ENCODE peak calls at places on chromosome 1, in four cellular contexts. Q, L, A and W are unnamed samples.

GRCh38 chr1:80047791-80048190 is 1041.3 kb upstream of the ADGRL4 start:
- DNase-seq in Q (no peak), L (no peak), A (no peak), W (no peak)

GRCh38 chr1:192524223-192524622 is 51.4 kb upstream of the RGS1 start:
- DNase-seq in Q (no peak), L (no peak), A (no peak), W (no peak)

GRCh38 chr1:19232526-19232851 is 18.8 kb downstream of the EMC1 start:
- DNase-seq in Q (no peak), L (no peak), A (no peak), W (peak; percentile 25)

GRCh38 chr1:2412773-2413494 is 570 bp upstream of the PEX10 start:
- DNase-seq in Q (no peak), L (peak; percentile 48), A (peak; percentile 53), W (peak; percentile 68)

GRCh38 chr1:182720465-182720864 is 36.1 kb upstream of the RGS8 start:
- DNase-seq in Q (no peak), L (no peak), A (no peak), W (no peak)

GRCh38 chr1:7299994-7300393 is 471.1 kb upstream of the VAMP3 start:
- DNase-seq in Q (no peak), L (peak; percentile 38), A (no peak), W (no peak)

GRCh38 chr1:201552941-201553341 is 14.0 kb downstream of the NAV1 start:
- DNase-seq in Q (no peak), L (no peak), A (no peak), W (no peak)

GRCh38 chr1:160101037-160101716 is 2.8 kb upstream of the IGSF8 start:
- DNase-seq in Q (no peak), L (peak; percentile 89), A (peak; percentile 86), W (peak; percentile 81)

GRCh38 chr1:74010206-74010605 is 187.8 kb downstream of the LRRIQ3 start:
- DNase-seq in Q (no peak), L (no peak), A (no peak), W (peak; percentile 16)

GRCh38 chr1:5338466-5338865 is 653.8 kb downstream of the NPHP4 start:
- DNase-seq in Q (no peak), L (no peak), A (no peak), W (no peak)

GRCh38 chr1:213327318-213327667 is 276.3 kb downstream of the RPS6KC1 start:
- DNase-seq in Q (no peak), L (no peak), A (no peak), W (no peak)

GRCh38 chr1:59691261-59691660 is 123.5 kb upstream of the HOOK1 start:
- DNase-seq in Q (no peak), L (no peak), A (no peak), W (no peak)

GRCh38 chr1:151372411-151372934 is at the start of gene SELENBP1:
- DNase-seq in Q (no peak), L (peak; percentile 48), A (peak; percentile 84), W (peak; percentile 81)

GRCh38 chr1:165645654-165646366 is 14.8 kb downstream of the MGST3 start:
- DNase-seq in Q (no peak), L (peak; percentile 18), A (peak; percentile 65), W (peak; percentile 57)

GRCh38 chr1:212107481-212107880 is 71.9 kb downstream of the DTL start:
- DNase-seq in Q (no peak), L (no peak), A (no peak), W (no peak)

GRCh38 chr1:228515200-228515834 is 28.1 kb downstream of the RNF187 start:
- DNase-seq in Q (no peak), L (peak; percentile 60), A (peak; percentile 78), W (peak; percentile 17)

GRCh38 chr1:208084764-208085163 is 159.4 kb downstream of the PLXNA2 start:
- DNase-seq in Q (no peak), L (no peak), A (no peak), W (no peak)

GRCh38 chr1:59104191-59104760 is 192.6 kb upstream of the FGGY start:
- DNase-seq in Q (no peak), L (no peak), A (no peak), W (peak; percentile 22)

GRCh38 chr1:93613895-93614294 is 67.7 kb downstream of the BCAR3 start:
- DNase-seq in Q (no peak), L (no peak), A (no peak), W (no peak)

GRCh38 chr1:40315239-40315794 is 1.8 kb downstream of the COL9A2 start:
- DNase-seq in Q (peak; percentile 53), L (peak; percentile 58), A (peak; percentile 90), W (peak; percentile 83)

GRCh38 chr1:94678187-94678863 is 136.8 kb upstream of the F3 start:
- DNase-seq in Q (no peak), L (no peak), A (no peak), W (no peak)

GRCh38 chr1:35932158-35932636 is 1.3 kb downstream of the AGO3 start:
- DNase-seq in Q (no peak), L (no peak), A (no peak), W (no peak)

GRCh38 chr1:16009030-16009460 is 5.0 kb downstream of the SRARP start:
- DNase-seq in Q (no peak), L (peak; percentile 49), A (peak; percentile 92), W (peak; percentile 63)

GRCh38 chr1:201433609-201434008 is 12.1 kb upstream of the TNNI1 start:
- DNase-seq in Q (no peak), L (no peak), A (no peak), W (no peak)

DNA sequence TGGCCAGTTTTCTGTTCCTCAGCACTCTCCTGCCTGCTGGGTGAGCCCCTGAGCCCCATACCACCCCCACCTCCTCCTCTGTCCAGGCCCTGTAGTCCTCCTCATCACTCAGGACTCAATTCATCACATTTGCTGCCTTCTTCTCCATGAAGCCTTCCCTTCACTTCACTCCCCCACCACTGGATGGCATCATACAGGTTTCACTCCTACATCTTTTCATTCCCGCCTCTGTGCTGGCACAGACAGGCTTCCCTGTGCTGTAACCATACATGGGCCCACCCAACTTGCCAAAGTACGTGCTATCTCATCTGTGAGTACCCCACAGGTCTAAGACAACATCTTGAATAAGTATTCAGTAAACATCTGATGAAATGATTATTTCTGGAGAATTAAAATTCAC is 56.9 kb downstream of the SLC45A1 start:
- DNase-seq in Q (no peak), L (peak; percentile 43), A (peak; percentile 54), W (peak; percentile 49)
- TF ChIP-seq CHD4 in Q (no peak), L (no peak), A (no peak), W (no peak)

GRCh38 chr1:153623091-153623490 is 4.2 kb downstream of the S100A13 start:
- DNase-seq in Q (no peak), L (no peak), A (no peak), W (no peak)
- H3K4me2 ChIP-seq in Q (no peak overlapping the region), L (no peak overlapping the region), A (no peak overlapping the region), W (no peak overlapping the region)

DNA sequence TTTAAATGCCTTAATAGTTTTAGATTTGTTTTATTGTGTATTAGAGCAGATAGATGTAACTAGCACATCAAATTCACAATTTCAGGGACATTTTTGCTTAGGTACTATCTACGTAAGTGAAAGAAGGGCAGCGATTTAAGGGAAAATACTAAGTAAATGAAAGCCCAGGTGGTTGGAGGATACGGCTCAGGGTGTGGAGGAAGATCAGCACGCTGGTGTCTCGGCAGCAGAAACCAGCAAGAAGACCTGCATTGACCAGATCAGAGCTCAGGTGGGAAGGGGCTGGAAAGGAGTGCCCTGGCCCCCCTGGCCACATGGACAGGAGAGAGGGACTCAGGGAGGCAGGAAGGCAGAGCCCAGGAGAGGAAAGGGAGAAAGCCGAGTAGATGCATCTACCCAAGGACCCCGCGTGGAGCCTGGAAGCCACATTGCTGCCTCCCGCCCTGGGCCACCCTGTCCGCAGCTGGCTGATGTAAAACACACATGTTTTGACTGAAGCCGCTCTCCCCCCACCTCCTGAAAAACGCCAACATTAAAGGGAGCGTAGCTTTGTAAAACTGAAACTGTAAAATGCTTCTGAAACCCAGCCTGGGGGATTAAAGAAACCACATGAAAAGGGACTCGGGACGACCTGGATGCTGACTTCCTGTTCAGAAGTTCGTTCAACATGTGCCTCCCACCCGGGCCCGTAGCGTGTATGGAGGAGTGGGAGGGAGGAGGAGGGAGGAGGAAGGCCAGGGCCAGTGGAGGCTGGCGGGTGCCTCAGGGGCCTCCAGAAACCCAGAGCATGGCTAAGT is 72.6 kb upstream of the TARDBP start:
- DNase-seq in Q (peak; percentile 72), L (no peak), A (peak; percentile 22), W (peak; percentile 62)
- TF ChIP-seq CHD4 in Q (peak; percentile 78), L (no peak), A (no peak), W (no peak)

DNA sequence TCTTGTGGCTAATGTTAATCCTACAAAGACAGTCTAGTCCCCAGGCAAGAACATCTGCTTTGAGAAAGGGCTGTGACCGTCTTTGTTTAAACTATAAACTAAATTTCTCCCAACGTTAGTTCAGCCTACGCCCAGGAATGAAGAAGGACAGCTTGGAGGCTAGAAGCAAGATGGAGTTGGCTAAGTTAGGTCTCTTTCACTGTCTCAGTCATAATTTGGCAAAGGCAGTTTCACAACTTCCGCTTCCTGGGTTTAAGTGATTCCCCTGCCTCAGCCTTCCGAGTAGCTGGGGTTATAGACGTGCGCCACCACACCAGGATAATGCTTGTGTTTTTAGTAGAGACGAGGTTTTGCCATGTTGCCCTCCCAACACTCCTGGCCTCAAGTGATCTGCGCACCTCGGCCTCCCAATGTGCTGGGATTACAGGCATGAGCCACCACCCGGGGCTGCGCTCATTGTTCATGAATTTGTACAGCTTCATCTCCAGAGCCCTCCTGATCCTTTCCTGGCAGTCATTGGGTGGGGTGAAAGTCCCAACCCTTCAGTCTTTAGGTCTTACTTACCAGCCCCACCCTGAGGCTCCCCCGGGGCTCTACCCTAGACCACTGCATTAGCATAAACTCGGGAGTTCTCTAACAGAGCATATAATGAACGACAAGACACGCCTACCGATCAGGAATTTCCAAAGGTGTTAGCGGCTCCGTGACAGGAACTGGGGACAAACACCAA is 4.9 kb upstream of the MASP2 start:
- DNase-seq in Q (no peak), L (no peak), A (no peak), W (no peak)
- H3K4me2 ChIP-seq in Q (peak overlapping the region; percentile 2), L (no peak overlapping the region), A (no peak overlapping the region), W (peak overlapping the region; percentile 3)

DNA sequence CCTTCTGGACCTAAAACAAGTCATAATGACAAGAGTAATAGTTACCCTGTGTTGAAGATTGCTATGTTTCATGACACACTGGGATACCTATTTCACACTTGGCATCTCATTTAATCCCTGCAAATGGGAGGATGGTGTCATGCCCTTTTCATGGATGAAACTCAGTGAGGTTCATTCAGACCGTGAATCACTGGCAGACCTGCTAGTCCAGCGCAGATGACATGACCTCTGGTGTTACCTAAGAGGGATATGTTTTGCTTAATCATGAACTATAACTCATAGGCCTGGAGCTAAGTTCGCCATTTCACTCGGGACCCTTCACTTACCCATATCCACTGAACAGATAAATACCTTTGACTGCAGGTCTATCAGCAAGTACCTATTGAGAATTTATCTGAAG is 286.6 kb upstream of the FMN2 start:
- DNase-seq in Q (no peak), L (no peak), A (no peak), W (no peak)
- TF ChIP-seq CHD4 in Q (no peak), L (no peak), A (no peak), W (no peak)

GRCh38 chr1:26558649-26559048 is 29.1 kb downstream of the RPS6KA1 start:
- DNase-seq in Q (no peak), L (no peak), A (no peak), W (no peak)
- H3K4me2 ChIP-seq in Q (no peak overlapping the region), L (no peak overlapping the region), A (no peak overlapping the region), W (no peak overlapping the region)

GRCh38 chr1:216917039-216917438 is 193.8 kb upstream of the ESRRG start:
- DNase-seq in Q (no peak), L (no peak), A (no peak), W (no peak)
- TF ChIP-seq CHD4 in Q (no peak), L (no peak), A (no peak), W (no peak)